ENCODE peak calls at places on chromosome 15, in nine cellular contexts. B is GM23338, V is pancreas, Y is spleen, M is PC-3, K is neural progenitor cell, U is lung, X is endothelial cell of umbilical vein, Z is K562. H is an unnamed sample.

GRCh38 chr15:59208850-59209249 is 2.2 kb downstream of the LDHAL6B start:
- DNase-seq in B (no peak), V (no peak), Y (no peak), M (peak), K (no peak), U (no peak), X (no peak), Z (no peak), H (no peak)

GRCh38 chr15:98824595-98824994 is 176.3 kb downstream of the IGF1R start:
- DNase-seq in B (no peak), V (no peak), Y (no peak), M (no peak), K (no peak), U (no peak), X (no peak), Z (no peak), H (no peak)

GRCh38 chr15:62391565-62392262 is 226.6 kb upstream of the C2CD4B start:
- DNase-seq in B (peak), V (peak), Y (peak), M (peak), K (peak), U (no peak), X (peak), Z (peak), H (peak)

GRCh38 chr15:97903560-97904195 is 56.8 kb upstream of the ARRDC4 start:
- DNase-seq in B (no peak), V (no peak), Y (no peak), M (no peak), K (no peak), U (no peak), X (no peak), Z (no peak), H (no peak)

GRCh38 chr15:75904241-75904631 is 558 bp downstream of the FBXO22 start:
- DNase-seq in B (peak), V (no peak), Y (peak), M (peak), K (peak), U (peak), X (peak), Z (no peak), H (peak)

GRCh38 chr15:63997715-63998442 is 48.4 kb downstream of the DAPK2 start:
- DNase-seq in B (no peak), V (no peak), Y (no peak), M (no peak), K (no peak), U (no peak), X (no peak), Z (no peak), H (peak)

GRCh38 chr15:76577879-76578512 is 241.4 kb downstream of the ISL2 start:
- DNase-seq in B (no peak), V (no peak), Y (no peak), M (no peak), K (no peak), U (no peak), X (no peak), Z (no peak), H (no peak)

GRCh38 chr15:44633603-44634002 is 29.9 kb downstream of the SPG11 start:
- DNase-seq in B (no peak), V (no peak), Y (no peak), M (peak), K (no peak), U (no peak), X (peak), Z (no peak), H (no peak)

GRCh38 chr15:44490628-44491027 is 46.3 kb upstream of the EIF3J start:
- DNase-seq in B (no peak), V (no peak), Y (no peak), M (peak), K (no peak), U (no peak), X (no peak), Z (no peak), H (peak)

GRCh38 chr15:41851167-41851523 is 12.5 kb downstream of the PLA2G4B start:
- DNase-seq in B (no peak), V (no peak), Y (no peak), M (no peak), K (no peak), U (no peak), X (no peak), Z (no peak), H (no peak)

GRCh38 chr15:90020041-90020735 is 19.1 kb downstream of the ZNF710 start:
- DNase-seq in B (no peak), V (no peak), Y (peak), M (no peak), K (no peak), U (no peak), X (peak), Z (no peak), H (no peak)

GRCh38 chr15:52252781-52253180 is 42.8 kb downstream of the MYO5C start:
- DNase-seq in B (no peak), V (no peak), Y (no peak), M (peak), K (no peak), U (no peak), X (peak), Z (no peak), H (peak)

GRCh38 chr15:92808611-92809063 is 91.5 kb upstream of the CHD2 start:
- DNase-seq in B (peak), V (peak), Y (peak), M (peak), K (no peak), U (no peak), X (no peak), Z (peak), H (no peak)

GRCh38 chr15:58498821-58499580 is 67.2 kb downstream of the LIPC start:
- DNase-seq in B (no peak), V (no peak), Y (no peak), M (no peak), K (peak), U (no peak), X (no peak), Z (no peak), H (peak)

GRCh38 chr15:71853543-71853942 is 43.2 kb downstream of the NR2E3 start:
- DNase-seq in B (no peak), V (no peak), Y (no peak), M (no peak), K (no peak), U (no peak), X (no peak), Z (no peak), H (no peak)

DNA sequence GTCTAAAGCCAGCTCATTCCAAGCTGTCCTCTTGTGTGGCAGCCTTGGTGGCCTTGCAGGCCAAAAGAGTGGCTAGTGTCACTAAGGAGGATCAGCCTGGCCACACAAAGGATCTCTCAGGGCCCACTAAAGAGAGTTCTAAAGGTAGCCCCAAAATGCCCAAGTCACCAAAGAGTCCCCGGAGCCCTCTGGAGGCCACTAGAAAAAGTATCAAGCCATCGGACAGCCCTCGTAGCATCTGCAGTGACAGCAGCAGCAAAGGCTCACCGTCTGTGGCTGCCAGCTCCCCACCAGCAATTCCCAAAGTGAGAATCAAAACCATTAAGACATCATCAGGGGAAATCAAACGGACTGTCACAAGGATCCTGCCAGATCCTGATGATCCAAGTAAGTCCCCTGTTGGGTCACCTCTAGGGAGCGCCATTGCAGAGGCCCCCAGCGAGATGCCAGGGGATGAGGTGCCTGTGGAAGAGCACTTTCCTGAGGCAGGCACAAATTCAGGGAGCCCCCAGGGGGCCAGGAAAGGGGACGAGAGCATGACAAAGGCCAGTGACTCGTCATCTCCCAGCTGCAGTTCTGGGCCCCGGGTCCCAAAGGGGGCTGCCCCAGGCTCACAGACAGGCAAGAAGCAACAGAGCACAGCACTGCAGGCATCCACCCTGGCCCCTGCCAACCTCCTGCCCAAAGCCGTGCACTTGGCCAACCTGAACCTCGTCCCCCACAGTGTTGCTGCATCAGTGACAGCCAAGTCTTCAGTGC is 33.5 kb upstream of the ALPK3 start:
- DNase-seq in B (peak), V (no peak), Y (no peak), M (no peak), K (no peak), U (no peak), X (no peak), Z (peak), H (no peak)
- TF ChIP-seq CTCF in B (peak), V (no peak), Y (no peak), M (peak), K (peak), U (no peak), X (no peak), Z (peak), H (no peak)

DNA sequence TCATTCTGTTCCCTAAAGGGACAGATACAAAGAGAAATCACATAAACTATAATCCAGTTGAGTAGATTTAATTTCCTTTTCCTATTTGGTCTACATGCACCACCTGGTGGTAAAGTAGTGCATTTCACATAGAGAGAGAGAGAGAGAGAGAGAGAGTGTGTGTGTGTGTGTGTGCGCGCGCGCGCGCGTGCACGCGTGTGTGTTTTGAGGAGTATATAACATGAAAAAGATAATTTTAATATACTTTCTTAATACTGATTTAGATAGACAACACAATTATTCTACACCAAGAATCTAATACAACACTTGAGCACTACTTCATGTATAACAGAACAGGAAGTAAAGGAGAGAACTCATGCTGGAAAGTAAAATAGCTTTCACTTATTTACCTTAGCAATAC is 1.1 kb upstream of the FGF7 start:
- DNase-seq in B (peak), V (peak), Y (peak), M (peak), K (peak), U (no peak), X (peak), Z (peak), H (peak)
- H3K27ac ChIP-seq in B (no peak), V (no peak), Y (no peak), M (no peak), K (no peak), U (no peak), X (no peak), Z (no peak), H (no peak)

DNA sequence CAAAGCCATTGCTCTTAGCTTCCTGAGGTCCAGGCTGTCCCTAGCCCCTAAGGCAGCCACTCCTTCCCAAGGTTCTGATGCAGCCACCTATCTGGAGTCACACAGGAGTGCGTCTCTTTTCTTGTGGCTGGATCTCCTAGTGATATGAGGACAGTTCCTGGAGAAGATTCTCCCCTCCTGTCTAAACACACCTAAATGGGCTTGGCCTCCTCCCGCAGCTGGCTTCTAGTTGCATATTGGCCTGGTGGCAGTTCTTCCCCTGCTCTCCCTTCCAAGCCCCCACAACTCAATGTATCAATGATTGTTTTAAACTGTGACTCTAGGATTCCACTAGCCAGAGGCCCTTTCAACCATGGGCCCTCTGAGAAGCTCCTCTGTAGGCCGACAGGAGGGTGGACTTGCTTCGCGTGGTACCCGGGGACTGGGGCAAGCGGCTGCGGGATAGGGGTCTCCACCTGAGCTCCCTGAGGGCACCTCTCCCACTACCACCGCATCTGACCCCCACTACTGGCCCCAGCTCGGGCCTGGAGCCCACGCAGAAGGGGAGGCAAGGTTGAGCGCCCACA is 1.4 kb downstream of the ITGA11 start:
- DNase-seq in B (no peak), V (no peak), Y (no peak), M (no peak), K (no peak), U (no peak), X (no peak), Z (no peak), H (no peak)
- TF ChIP-seq CTCF in B (no peak), V (no peak), Y (no peak), M (no peak), K (no peak), U (no peak), X (no peak), Z (no peak), H (no peak)

GRCh38 chr15:74173545-74174215 is at the start of gene ISLR:
- DNase-seq in B (peak), V (no peak), Y (peak), M (no peak), K (no peak), U (no peak), X (no peak), Z (no peak), H (no peak)
- H3K27ac ChIP-seq in B (no peak), V (peak), Y (peak), M (no peak), K (no peak), U (peak), X (no peak), Z (no peak), H (no peak)

GRCh38 chr15:74035121-74035829 is 40.8 kb downstream of the PML start:
- DNase-seq in B (no peak), V (no peak), Y (no peak), M (no peak), K (no peak), U (no peak), X (no peak), Z (no peak), H (no peak)

GRCh38 chr15:74034206-74034755 is 39.8 kb downstream of the PML start:
- DNase-seq in B (no peak), V (no peak), Y (no peak), M (no peak), K (no peak), U (no peak), X (no peak), Z (no peak), H (no peak)

GRCh38 chr15:74037171-74038117 is 42.9 kb downstream of the PML start:
- DNase-seq in B (no peak), V (no peak), Y (no peak), M (no peak), K (no peak), U (no peak), X (no peak), Z (no peak), H (no peak)

GRCh38 chr15:74038707-74039655 is 43.4 kb downstream of the GOLGA6A start:
- DNase-seq in B (no peak), V (no peak), Y (no peak), M (no peak), K (no peak), U (no peak), X (no peak), Z (peak), H (no peak)

DNA sequence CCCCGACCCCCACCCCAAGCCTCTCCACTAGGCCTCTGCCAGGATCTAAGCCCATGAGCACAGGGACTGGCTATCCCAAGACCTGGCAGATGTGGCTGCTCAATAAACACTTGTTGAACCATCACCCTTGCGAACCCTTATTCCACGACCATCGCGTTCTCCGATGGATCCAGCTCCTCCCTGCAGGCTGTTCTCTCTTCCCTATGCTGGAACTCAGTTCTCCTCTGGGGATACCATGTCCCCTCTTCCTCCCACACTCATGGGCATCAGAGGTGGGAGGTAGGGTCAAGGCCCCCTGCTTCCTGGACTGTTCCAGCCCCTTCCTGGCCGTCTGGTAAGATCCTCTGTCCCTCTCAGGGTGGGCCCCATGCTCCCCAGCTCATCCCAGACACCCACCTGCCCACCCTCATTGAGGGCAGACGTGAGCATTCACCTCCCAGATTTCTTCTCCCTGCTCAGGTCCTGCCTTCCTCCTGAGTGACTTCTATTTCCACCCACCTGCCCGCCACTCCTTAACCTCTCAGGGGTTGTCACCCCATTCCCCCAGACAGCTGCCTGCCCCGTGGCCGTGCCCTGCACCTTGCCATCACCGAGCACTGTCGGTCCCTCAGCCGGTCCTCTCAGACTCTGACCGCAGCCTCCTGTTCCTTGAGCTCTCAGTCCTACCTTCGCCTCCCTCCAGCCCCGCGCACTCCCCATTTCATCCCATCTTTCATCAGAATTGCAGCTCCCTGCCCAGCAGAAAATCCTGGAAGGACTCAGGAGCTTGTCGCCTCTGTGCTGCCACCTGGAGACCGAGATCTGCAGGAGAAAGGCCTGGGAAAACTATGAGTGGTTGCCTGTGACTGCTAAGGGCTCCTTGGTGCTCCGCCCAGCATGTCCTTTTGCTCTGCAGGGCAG is 42.0 kb downstream of the PML start:
- DNase-seq in B (peak), V (no peak), Y (no peak), M (peak), K (peak), U (no peak), X (peak), Z (peak), H (peak)
- TF ChIP-seq CTCF in B (peak), V (peak), Y (peak), M (peak), K (peak), U (no peak), X (peak), Z (peak), H (peak)

DNA sequence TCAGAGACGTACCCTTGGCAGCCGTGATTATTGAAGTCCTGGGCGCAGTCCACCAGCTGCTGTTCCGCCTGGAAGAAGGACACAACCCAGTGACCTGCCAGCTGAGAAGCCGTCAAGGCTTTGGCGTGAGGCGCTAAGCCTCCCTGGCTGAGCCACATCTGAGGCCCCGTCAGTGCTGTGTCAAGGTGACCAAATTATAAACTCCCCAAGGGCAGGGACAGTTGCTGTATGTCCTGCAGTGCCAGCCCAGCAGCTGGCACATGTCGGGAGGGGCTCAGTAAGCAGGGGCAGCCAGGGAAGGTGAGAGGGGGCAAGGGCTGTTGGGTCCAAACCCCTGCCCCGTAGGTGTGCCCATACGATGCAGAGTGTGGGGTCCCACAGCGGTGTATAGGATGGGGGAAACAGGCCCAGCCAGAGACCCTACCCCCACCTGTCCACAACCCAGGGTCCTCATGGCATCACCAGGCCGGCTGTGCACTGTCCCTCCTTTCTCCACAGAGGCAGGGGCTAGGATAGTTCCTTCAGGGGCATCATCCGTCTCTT is 13.3 kb downstream of the CTSH start:
- DNase-seq in B (no peak), V (no peak), Y (peak), M (no peak), K (no peak), U (no peak), X (no peak), Z (no peak), H (no peak)
- H3K27ac ChIP-seq in B (no peak), V (no peak), Y (no peak), M (peak), K (no peak), U (no peak), X (no peak), Z (peak), H (peak)

DNA sequence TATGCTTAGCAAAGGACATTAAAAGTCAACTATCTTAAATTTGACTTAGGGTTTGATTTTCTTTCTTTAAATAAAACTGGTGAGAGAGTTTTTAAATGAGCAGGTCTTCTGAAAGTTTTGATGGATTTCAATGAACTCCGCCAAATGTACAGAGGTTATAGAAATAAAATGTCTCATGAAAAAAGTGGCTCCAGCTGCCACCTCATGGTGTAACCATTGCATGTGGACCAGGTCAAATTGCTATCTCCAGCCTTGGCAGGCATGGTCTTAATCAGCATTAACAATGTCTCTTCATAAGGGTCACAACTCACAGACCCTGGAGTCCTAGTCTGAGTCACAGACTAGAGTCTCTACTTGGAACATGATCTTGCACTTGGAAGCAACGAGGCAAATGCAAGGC is 182.3 kb downstream of the ADAMTS17 start:
- DNase-seq in B (no peak), V (no peak), Y (no peak), M (no peak), K (no peak), U (no peak), X (no peak), Z (no peak), H (no peak)
- TF ChIP-seq CTCF in B (no peak), V (no peak), Y (no peak), M (no peak), K (no peak), U (no peak), X (no peak), Z (no peak), H (no peak)

DNA sequence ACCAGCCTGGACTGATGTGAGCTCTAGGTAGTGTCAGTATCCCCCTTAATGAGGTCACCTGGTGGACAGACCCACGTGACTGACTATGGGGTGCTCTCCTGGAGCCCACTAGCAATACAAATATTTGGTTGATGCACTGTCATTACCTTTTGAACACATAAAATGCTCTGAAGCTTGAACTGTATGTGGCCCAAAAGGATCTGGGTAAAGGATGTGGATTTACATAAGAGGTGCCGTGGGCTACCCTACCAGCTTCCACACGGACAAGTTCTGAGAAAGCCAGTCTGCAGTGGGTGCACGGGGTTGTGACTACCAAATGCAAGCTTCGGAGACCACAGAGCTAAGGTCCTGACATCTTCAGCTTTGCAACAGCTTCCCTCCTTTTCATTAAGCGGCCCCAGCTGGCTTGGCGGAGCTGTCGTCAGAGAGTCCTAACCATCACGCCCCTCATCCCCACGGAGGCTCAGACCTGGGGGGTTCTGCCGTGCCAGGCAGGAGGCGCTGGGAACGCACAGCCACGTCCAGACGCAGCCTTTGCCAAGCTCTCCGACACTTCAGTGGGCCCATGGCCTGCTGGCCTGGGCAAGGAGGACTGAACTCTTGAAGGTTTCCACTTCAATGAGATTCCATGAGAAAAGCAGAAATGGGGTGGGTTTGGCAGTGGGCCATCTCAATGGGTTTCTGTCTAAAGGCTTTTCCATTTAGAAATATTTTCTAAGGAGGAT is 228.3 kb downstream of the ADAMTS17 start:
- DNase-seq in B (no peak), V (no peak), Y (peak), M (no peak), K (no peak), U (no peak), X (no peak), Z (no peak), H (no peak)
- H3K27ac ChIP-seq in B (no peak), V (peak), Y (peak), M (no peak), K (no peak), U (peak), X (no peak), Z (no peak), H (no peak)